ENCODE peak calls at places on chromosomes 5 and 9, in ten cellular contexts. One of them, this sample, is unnamed.

GRCh38 chr5:93575466-93575865 is 5.6 kb downstream of the NR2F1-AS1 start:
- DNase-seq in fibroblast of mammary gland: no peak
- DNase-seq in lower leg skin: no peak
- DNase-seq in transverse colon: no peak
- DNase-seq in breast epithelium: no peak
- DNase-seq in cardiac fibroblast: no peak
- DNase-seq in HCT116: no peak
- DNase-seq in uterus: no peak
- DNase-seq in astrocyte: no peak
- DNase-seq in CD8-positive, alpha-beta T cell: no peak
- DNase-seq in this sample: no peak

GRCh38 chr5:168708301-168708695 is 129.1 kb upstream of the PANK3 start:
- DNase-seq in lower leg skin: no peak
- DNase-seq in transverse colon: no peak
- DNase-seq in fibroblast of mammary gland: no peak
- DNase-seq in uterus: no peak
- DNase-seq in astrocyte: no peak
- DNase-seq in CD8-positive, alpha-beta T cell: no peak
- DNase-seq in cardiac fibroblast: no peak
- DNase-seq in breast epithelium: no peak
- DNase-seq in HCT116: no peak
- DNase-seq in this sample: no peak

GRCh38 chr5:113170707-113171106 is 194.1 kb downstream of the DCP2 start:
- DNase-seq in lower leg skin: no peak
- DNase-seq in fibroblast of mammary gland: no peak
- DNase-seq in cardiac fibroblast: no peak
- DNase-seq in HCT116: no peak
- DNase-seq in astrocyte: no peak
- DNase-seq in CD8-positive, alpha-beta T cell: no peak
- DNase-seq in uterus: no peak
- DNase-seq in transverse colon: no peak
- DNase-seq in breast epithelium: no peak
- DNase-seq in this sample: no peak

GRCh38 chr5:81995407-81995806 is 23.6 kb downstream of the ATG10 start:
- DNase-seq in lower leg skin: no peak
- DNase-seq in breast epithelium: no peak
- DNase-seq in cardiac fibroblast: no peak
- DNase-seq in HCT116: no peak
- DNase-seq in CD8-positive, alpha-beta T cell: no peak
- DNase-seq in astrocyte: no peak
- DNase-seq in transverse colon: no peak
- DNase-seq in fibroblast of mammary gland: no peak
- DNase-seq in uterus: no peak
- DNase-seq in this sample: no peak

GRCh38 chr9:100474082-100474949 is 1.4 kb downstream of the TMEFF1 start:
- DNase-seq in fibroblast of mammary gland: no peak
- DNase-seq in transverse colon: no peak
- DNase-seq in astrocyte: no peak
- DNase-seq in lower leg skin: no peak
- DNase-seq in CD8-positive, alpha-beta T cell: no peak
- DNase-seq in breast epithelium: no peak
- DNase-seq in uterus: no peak
- DNase-seq in cardiac fibroblast: no peak
- DNase-seq in HCT116: no peak
- DNase-seq in this sample: peak

GRCh38 chr5:91499943-91500531 is 116.9 kb upstream of the ARRDC3 start:
- DNase-seq in HCT116: peak
- DNase-seq in cardiac fibroblast: peak
- DNase-seq in breast epithelium: no peak
- DNase-seq in CD8-positive, alpha-beta T cell: no peak
- DNase-seq in transverse colon: no peak
- DNase-seq in astrocyte: peak
- DNase-seq in lower leg skin: no peak
- DNase-seq in uterus: no peak
- DNase-seq in fibroblast of mammary gland: peak
- DNase-seq in this sample: peak

GRCh38 chr5:72281764-72282499 is 38.1 kb downstream of the MRPS27 start:
- DNase-seq in HCT116: peak
- DNase-seq in lower leg skin: no peak
- DNase-seq in astrocyte: peak
- DNase-seq in transverse colon: no peak
- DNase-seq in breast epithelium: no peak
- DNase-seq in uterus: peak
- DNase-seq in fibroblast of mammary gland: peak
- DNase-seq in cardiac fibroblast: peak
- DNase-seq in CD8-positive, alpha-beta T cell: no peak
- DNase-seq in this sample: peak

GRCh38 chr5:154190652-154191304 is at the start of gene GALNT10:
- DNase-seq in transverse colon: peak
- DNase-seq in fibroblast of mammary gland: peak
- DNase-seq in breast epithelium: no peak
- DNase-seq in uterus: peak
- DNase-seq in CD8-positive, alpha-beta T cell: peak
- DNase-seq in astrocyte: no peak
- DNase-seq in lower leg skin: no peak
- DNase-seq in HCT116: peak
- DNase-seq in cardiac fibroblast: peak
- DNase-seq in this sample: no peak

DNA sequence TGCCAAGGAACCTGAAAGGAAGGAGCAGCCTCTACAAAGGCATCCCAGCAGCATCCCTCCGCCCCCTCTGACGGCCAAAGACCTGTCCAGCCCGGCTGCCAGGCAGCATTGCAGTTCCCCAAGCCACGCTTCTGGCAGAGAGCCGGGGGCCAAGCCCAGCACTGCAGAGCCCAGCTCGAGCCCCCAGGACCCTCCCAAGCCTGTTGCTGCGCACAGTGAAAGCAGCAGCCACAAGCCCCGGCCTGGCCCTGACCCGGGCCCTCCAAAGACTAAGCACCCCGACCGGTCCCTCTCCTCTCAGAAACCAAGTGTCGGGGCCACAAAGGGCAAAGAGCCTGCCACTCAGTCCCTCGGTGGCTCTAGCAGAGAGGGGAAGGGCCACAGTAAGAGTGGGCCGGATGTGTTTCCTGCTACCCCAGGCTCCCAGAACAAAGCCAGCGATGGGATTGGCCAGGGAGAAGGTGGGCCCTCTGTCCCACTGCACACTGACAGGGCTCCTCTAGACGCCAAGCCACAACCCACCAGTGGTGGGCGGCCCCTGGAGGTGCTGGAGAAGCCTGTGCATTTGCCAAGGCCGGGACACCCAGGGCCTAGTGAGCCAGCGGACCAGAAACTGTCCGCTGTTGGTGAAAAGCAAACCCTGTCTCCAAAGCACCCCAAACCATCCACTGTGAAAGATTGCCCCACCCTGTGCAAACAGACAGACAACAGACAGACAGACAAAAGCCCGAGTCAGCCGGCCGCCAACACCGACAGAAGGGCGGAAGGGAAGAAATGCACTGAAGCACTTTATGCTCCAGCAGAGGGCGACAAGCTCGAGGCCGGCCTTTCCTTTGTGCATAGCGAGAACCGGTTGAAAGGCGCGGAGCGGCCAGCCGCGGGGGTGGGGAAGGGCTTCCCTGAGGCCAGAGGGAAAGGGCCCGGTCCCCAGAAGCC is 30.8 kb downstream of the CD180 start:
- DNase-seq in cardiac fibroblast: peak
- DNase-seq in HCT116: peak
- DNase-seq in astrocyte: peak
- DNase-seq in CD8-positive, alpha-beta T cell: peak
- DNase-seq in lower leg skin: peak
- DNase-seq in fibroblast of mammary gland: peak
- DNase-seq in uterus: peak
- DNase-seq in transverse colon: peak
- DNase-seq in breast epithelium: peak
- DNase-seq in this sample: peak
- H3K4me3 ChIP-seq in cardiac fibroblast: no peak
- H3K4me3 ChIP-seq in HCT116: peak
- H3K4me3 ChIP-seq in astrocyte: peak
- H3K4me3 ChIP-seq in CD8-positive, alpha-beta T cell: peak
- H3K4me3 ChIP-seq in lower leg skin: no peak
- H3K4me3 ChIP-seq in fibroblast of mammary gland: no peak
- H3K4me3 ChIP-seq in uterus: no peak
- H3K4me3 ChIP-seq in transverse colon: no peak
- H3K4me3 ChIP-seq in breast epithelium: peak
- H3K4me3 ChIP-seq in this sample: no peak

GRCh38 chr9:74610523-74611061 is 113.5 kb downstream of the RORB start:
- DNase-seq in uterus: no peak
- DNase-seq in astrocyte: peak
- DNase-seq in CD8-positive, alpha-beta T cell: no peak
- DNase-seq in cardiac fibroblast: no peak
- DNase-seq in fibroblast of mammary gland: peak
- DNase-seq in HCT116: no peak
- DNase-seq in breast epithelium: no peak
- DNase-seq in lower leg skin: no peak
- DNase-seq in transverse colon: no peak
- DNase-seq in this sample: no peak

DNA sequence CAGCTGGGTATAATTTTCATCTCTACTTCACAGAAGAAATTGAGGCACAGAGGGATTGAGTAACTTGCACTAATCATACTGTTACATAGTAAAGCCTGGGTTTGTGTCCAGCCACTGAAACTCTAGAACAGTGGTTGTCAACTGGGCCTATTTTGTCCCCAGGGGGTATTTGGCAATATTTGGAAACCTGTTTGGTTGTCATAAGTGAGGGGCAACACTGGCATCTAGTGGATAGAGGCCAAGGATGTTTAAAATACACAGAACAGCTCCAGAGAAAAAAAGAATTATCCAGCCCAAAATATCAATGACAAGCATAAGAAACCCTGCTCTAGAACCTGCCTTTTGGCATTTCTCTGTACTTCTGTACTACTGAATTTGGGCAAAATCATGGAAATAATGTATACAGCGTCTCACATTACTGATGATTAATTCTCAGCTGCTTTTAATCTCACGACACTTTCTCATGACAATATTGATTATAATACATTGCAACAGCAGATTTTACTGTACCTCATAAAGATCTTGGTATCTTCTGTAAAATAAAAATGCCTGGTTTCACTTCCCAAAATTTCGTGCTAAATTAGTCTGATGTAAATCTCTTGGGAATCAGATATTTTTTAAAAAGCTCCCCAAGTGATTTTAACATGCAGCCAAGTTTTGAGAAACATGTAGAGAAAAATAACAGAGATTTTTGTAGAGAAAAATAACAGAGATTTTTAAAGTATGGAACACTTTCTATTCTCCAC is 112.7 kb downstream of the RORB start:
- DNase-seq in fibroblast of mammary gland: no peak
- DNase-seq in CD8-positive, alpha-beta T cell: no peak
- DNase-seq in breast epithelium: no peak
- DNase-seq in cardiac fibroblast: no peak
- DNase-seq in uterus: no peak
- DNase-seq in HCT116: no peak
- DNase-seq in astrocyte: no peak
- DNase-seq in transverse colon: no peak
- DNase-seq in lower leg skin: no peak
- DNase-seq in this sample: no peak
- TF ChIP-seq CTCF in fibroblast of mammary gland: no peak
- TF ChIP-seq CTCF in CD8-positive, alpha-beta T cell: no peak
- TF ChIP-seq CTCF in breast epithelium: no peak
- TF ChIP-seq CTCF in cardiac fibroblast: no peak
- TF ChIP-seq CTCF in uterus: no peak
- TF ChIP-seq CTCF in HCT116: no peak
- TF ChIP-seq CTCF in astrocyte: no peak
- TF ChIP-seq CTCF in transverse colon: no peak
- TF ChIP-seq CTCF in lower leg skin: no peak
- TF ChIP-seq CTCF in this sample: no peak

DNA sequence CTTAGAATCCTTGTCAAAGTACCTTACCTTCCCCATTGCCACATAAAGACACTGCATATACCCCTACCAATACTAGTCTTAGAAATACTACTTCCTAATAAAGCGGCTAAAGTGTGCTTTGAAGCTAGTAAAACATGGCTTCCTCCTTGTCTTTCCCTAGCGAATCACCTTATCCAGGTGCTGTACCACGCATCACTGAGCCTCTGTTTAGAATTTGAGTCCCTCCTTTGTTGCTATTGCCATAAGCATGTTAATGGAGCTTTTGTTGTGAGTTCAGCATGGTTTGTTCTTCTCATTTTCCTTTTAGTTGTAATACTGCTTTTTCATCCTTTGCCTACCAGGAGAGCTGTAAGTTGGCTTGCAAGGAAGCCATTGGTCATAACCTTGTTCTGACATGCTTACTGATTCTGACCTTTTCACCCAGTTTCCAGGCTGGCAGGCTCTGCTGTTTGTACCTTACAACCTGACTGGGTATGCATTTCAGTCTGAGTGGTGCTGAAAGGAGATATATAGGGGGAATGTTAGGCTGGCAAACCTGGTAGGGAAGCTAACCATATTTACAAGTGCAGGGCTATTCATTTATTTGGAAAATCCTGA is 49.8 kb downstream of the LMNB1 start:
- DNase-seq in cardiac fibroblast: no peak
- DNase-seq in lower leg skin: no peak
- DNase-seq in HCT116: no peak
- DNase-seq in transverse colon: no peak
- DNase-seq in astrocyte: no peak
- DNase-seq in fibroblast of mammary gland: no peak
- DNase-seq in uterus: no peak
- DNase-seq in breast epithelium: no peak
- DNase-seq in CD8-positive, alpha-beta T cell: no peak
- DNase-seq in this sample: peak
- H3K4me3 ChIP-seq in cardiac fibroblast: no peak
- H3K4me3 ChIP-seq in lower leg skin: no peak
- H3K4me3 ChIP-seq in HCT116: no peak
- H3K4me3 ChIP-seq in transverse colon: no peak
- H3K4me3 ChIP-seq in astrocyte: no peak
- H3K4me3 ChIP-seq in fibroblast of mammary gland: no peak
- H3K4me3 ChIP-seq in uterus: no peak
- H3K4me3 ChIP-seq in breast epithelium: no peak
- H3K4me3 ChIP-seq in CD8-positive, alpha-beta T cell: no peak
- H3K4me3 ChIP-seq in this sample: no peak

GRCh38 chr5:5422819-5423515 is 490 bp downstream of the ICE1 start:
- DNase-seq in HCT116: no peak
- DNase-seq in cardiac fibroblast: no peak
- DNase-seq in uterus: no peak
- DNase-seq in fibroblast of mammary gland: no peak
- DNase-seq in lower leg skin: no peak
- DNase-seq in breast epithelium: no peak
- DNase-seq in transverse colon: no peak
- DNase-seq in CD8-positive, alpha-beta T cell: no peak
- DNase-seq in astrocyte: no peak
- DNase-seq in this sample: peak

GRCh38 chr5:5424736-5425135 is 2.3 kb downstream of the ICE1 start:
- DNase-seq in astrocyte: peak
- DNase-seq in HCT116: no peak
- DNase-seq in breast epithelium: no peak
- DNase-seq in lower leg skin: no peak
- DNase-seq in cardiac fibroblast: peak
- DNase-seq in fibroblast of mammary gland: no peak
- DNase-seq in transverse colon: no peak
- DNase-seq in uterus: no peak
- DNase-seq in CD8-positive, alpha-beta T cell: no peak
- DNase-seq in this sample: no peak

GRCh38 chr5:5420251-5420650 is 2.2 kb upstream of the ICE1 start:
- DNase-seq in fibroblast of mammary gland: no peak
- DNase-seq in cardiac fibroblast: no peak
- DNase-seq in uterus: no peak
- DNase-seq in CD8-positive, alpha-beta T cell: no peak
- DNase-seq in lower leg skin: no peak
- DNase-seq in transverse colon: no peak
- DNase-seq in HCT116: no peak
- DNase-seq in breast epithelium: no peak
- DNase-seq in astrocyte: no peak
- DNase-seq in this sample: no peak

GRCh38 chr5:5421149-5421960 is 1.1 kb upstream of the ICE1 start:
- DNase-seq in uterus: no peak
- DNase-seq in cardiac fibroblast: no peak
- DNase-seq in CD8-positive, alpha-beta T cell: peak
- DNase-seq in astrocyte: peak
- DNase-seq in breast epithelium: no peak
- DNase-seq in transverse colon: peak
- DNase-seq in lower leg skin: no peak
- DNase-seq in fibroblast of mammary gland: no peak
- DNase-seq in HCT116: no peak
- DNase-seq in this sample: peak

DNA sequence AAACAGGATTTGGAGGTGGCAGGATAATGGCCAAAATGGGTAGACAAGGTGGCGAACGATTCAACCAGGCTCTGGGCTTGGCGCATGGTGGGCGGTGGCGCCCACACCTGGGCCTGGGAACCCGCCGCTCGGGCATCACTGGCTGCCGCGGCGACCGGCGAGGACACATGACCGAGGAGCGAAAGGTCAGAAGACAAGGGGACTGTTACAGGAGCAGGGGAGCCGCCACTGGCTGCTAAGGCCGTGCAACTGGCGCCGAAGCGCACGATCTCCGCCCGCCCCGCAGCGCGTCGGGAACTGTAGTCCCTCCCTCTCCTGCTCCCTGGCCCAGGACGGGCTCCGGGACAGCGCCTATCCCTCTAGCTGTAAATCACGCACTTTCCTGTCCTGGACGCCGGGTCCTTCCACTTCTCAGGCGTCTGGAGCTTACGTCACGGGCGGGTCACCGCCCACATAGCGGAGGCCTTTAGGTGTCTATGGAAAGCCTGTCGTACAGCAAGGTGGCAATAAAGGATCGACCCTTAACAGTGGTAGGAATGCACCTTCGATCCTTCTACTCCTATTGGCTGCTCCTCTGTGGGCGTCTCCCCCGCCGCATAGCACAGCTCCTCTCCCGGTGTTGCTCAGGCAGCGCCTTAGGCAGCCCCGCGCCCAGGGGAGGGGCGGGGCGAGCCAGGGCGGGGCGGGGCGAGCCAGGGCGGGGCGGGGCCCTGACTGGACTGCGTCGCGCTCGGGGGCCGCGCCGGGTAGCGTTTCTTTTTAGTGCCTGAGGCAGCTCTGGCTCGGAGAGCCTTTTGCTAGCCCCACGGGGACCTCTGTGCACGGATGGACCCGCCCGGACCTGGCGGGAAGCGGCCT is at the start of gene ICE1:
- DNase-seq in uterus: peak
- DNase-seq in fibroblast of mammary gland: peak
- DNase-seq in CD8-positive, alpha-beta T cell: peak
- DNase-seq in transverse colon: peak
- DNase-seq in breast epithelium: peak
- DNase-seq in cardiac fibroblast: peak
- DNase-seq in HCT116: peak
- DNase-seq in lower leg skin: peak
- DNase-seq in astrocyte: peak
- DNase-seq in this sample: peak
- TF ChIP-seq CTCF in uterus: peak
- TF ChIP-seq CTCF in fibroblast of mammary gland: no peak
- TF ChIP-seq CTCF in CD8-positive, alpha-beta T cell: no peak
- TF ChIP-seq CTCF in transverse colon: no peak
- TF ChIP-seq CTCF in breast epithelium: peak
- TF ChIP-seq CTCF in cardiac fibroblast: no peak
- TF ChIP-seq CTCF in HCT116: no peak
- TF ChIP-seq CTCF in lower leg skin: no peak
- TF ChIP-seq CTCF in astrocyte: no peak
- TF ChIP-seq CTCF in this sample: no peak